ENCODE peak calls at places on chromosome 12, in four cellular contexts. P, J, T and G are unnamed samples.

GRCh38 chr12:116164263-116164817 is 113.2 kb downstream of the MED13L start:
- DNase-seq in P (no peak), J (no peak), T (peak), G (no peak)

GRCh38 chr12:1614360-1614759 is 14.7 kb upstream of the WNT5B start:
- DNase-seq in J (no peak), T (no peak), P (no peak), G (no peak)

GRCh38 chr12:46483572-46484395 is 111.2 kb upstream of the SLC38A2 start:
- DNase-seq in T (no peak), J (no peak), P (peak), G (no peak)

GRCh38 chr12:24608637-24609285 is 340.1 kb downstream of the BCAT1 start:
- DNase-seq in P (no peak), T (peak), J (no peak), G (no peak)

GRCh38 chr12:51009038-51009437 is 17.1 kb downstream of the SLC11A2 start:
- DNase-seq in T (peak), J (no peak), P (no peak), G (no peak)

GRCh38 chr12:122886851-122887816 is 8.8 kb downstream of the VPS37B start:
- DNase-seq in T (peak), J (no peak), P (no peak), G (peak)

GRCh38 chr12:27814851-27815591 is 35.0 kb upstream of the MANSC4 start:
- DNase-seq in T (no peak), J (no peak), P (peak), G (no peak)

GRCh38 chr12:67446716-67447115 is 177.6 kb downstream of the CAND1 start:
- DNase-seq in J (no peak), T (no peak), P (no peak), G (no peak)

GRCh38 chr12:100249936-100250335 is 16.9 kb downstream of the DEPDC4 start:
- DNase-seq in T (no peak), J (no peak), P (no peak), G (no peak)